ENCODE peak calls at places on chromosome 3, in seven cellular contexts. C is activated CD4-positive, alpha-beta T cell treated with anti-CD3 and anti-CD28 coated beads, Interleukin-2, amount 50 U/mL, for 24 hours; M is right atrium auricular region; I is WTC11; H is bronchial epithelial cell; T is fibroblast of mammary gland; E is H4. P is an unnamed sample.

GRCh38 chr3:42498791-42499477 is 3.5 kb upstream of the VIPR1 start:
- DNase-seq in C (no peak), M (peak; percentile 44), I (no peak), H (no peak), T (no peak), E (no peak), P (no peak)

GRCh38 chr3:14524311-14524711 is 15.8 kb downstream of the GRIP2 start:
- DNase-seq in C (no peak), M (peak; percentile 77), I (no peak), H (no peak), T (peak; percentile 22), E (no peak), P (no peak)

GRCh38 chr3:55591893-55592292 is 104.8 kb upstream of the WNT5A start:
- DNase-seq in C (no peak), M (no peak), I (no peak), H (peak; percentile 10), T (no peak), E (no peak), P (peak; percentile 38)

GRCh38 chr3:169619793-169620192 is 43.7 kb downstream of the MECOM start:
- DNase-seq in C (no peak), M (no peak), I (no peak), H (no peak), T (no peak), E (no peak), P (no peak)

GRCh38 chr3:50121416-50122032 is 32.8 kb downstream of the RBM5 start:
- DNase-seq in C (peak; percentile 48), M (no peak), I (peak; percentile 84), H (peak; percentile 73), T (peak; percentile 76), E (peak; percentile 58), P (peak; percentile 85)

GRCh38 chr3:30751610-30752299 is 142.7 kb downstream of the GADL1 start:
- DNase-seq in C (peak; percentile 60), M (no peak), I (peak; percentile 54), H (peak; percentile 24), T (peak; percentile 59), E (peak; percentile 17), P (peak; percentile 54)

GRCh38 chr3:115325539-115325938 is 178.5 kb upstream of the ZBTB20 start:
- DNase-seq in C (no peak), M (no peak), I (peak; percentile 73), H (peak; percentile 44), T (peak; percentile 59), E (peak; percentile 13), P (peak; percentile 62)

GRCh38 chr3:151909720-151910405 is 36.4 kb downstream of the SUCNR1 start:
- DNase-seq in C (no peak), M (no peak), I (no peak), H (peak; percentile 23), T (no peak), E (no peak), P (peak; percentile 76)

GRCh38 chr3:25040739-25041138 is 387.3 kb upstream of the RARB start:
- DNase-seq in C (no peak), M (no peak), I (no peak), H (peak; percentile 4), T (no peak), E (no peak), P (peak; percentile 90)

GRCh38 chr3:11289864-11290263 is 17.7 kb downstream of the ATG7 start:
- DNase-seq in C (no peak), M (no peak), I (no peak), H (no peak), T (peak; percentile 26), E (no peak), P (no peak)

GRCh38 chr3:187750041-187750512 is 4.8 kb upstream of the BCL6 start:
- DNase-seq in C (no peak), M (no peak), I (peak; percentile 56), H (peak; percentile 92), T (no peak), E (peak; percentile 62), P (no peak)